ENCODE peak calls at places on chromosome 18, in four cellular contexts. G, M, N and O are unnamed samples.

GRCh38 chr18:23194969-23195957 is 60.0 kb downstream of the CABLES1 start:
- DNase-seq in G (no peak), M (no peak), N (no peak), O (no peak)

GRCh38 chr18:79868168-79868784 is 70.5 kb downstream of the KCNG2 start:
- DNase-seq in G (no peak), M (no peak), N (no peak), O (no peak)

GRCh38 chr18:944440-944839 is 39.8 kb downstream of the ADCYAP1 start:
- DNase-seq in G (no peak), M (peak), N (no peak), O (peak)

GRCh38 chr18:5895300-5895885 is at the start of gene TMEM200C:
- DNase-seq in G (peak), M (no peak), N (no peak), O (no peak)

GRCh38 chr18:60693426-60693825 is 320.9 kb upstream of the MC4R start:
- DNase-seq in G (no peak), M (peak), N (no peak), O (peak)

GRCh38 chr18:75408554-75409506 is 18.7 kb downstream of the SMIM21 start:
- DNase-seq in G (no peak), M (peak), N (no peak), O (peak)

GRCh38 chr18:60684843-60685513 is 312.4 kb upstream of the MC4R start:
- DNase-seq in G (no peak), M (peak), N (no peak), O (peak)

GRCh38 chr18:10751711-10752110 is 225.9 kb downstream of the NAPG start:
- DNase-seq in G (no peak), M (no peak), N (no peak), O (no peak)

GRCh38 chr18:28204154-28204553 is 27.2 kb upstream of the CDH2 start:
- DNase-seq in G (no peak), M (peak), N (no peak), O (peak)

GRCh38 chr18:8515142-8515865 is 93.9 kb upstream of the RAB12 start:
- DNase-seq in G (no peak), M (no peak), N (peak), O (no peak)

GRCh38 chr18:32255570-32255969 is 65.7 kb downstream of the MEP1B start:
- DNase-seq in G (no peak), M (no peak), N (no peak), O (no peak)

GRCh38 chr18:22417496-22418188 is at the start of gene CTAGE1:
- DNase-seq in G (no peak), M (no peak), N (no peak), O (no peak)

GRCh38 chr18:59148192-59148591 is 8.5 kb downstream of the SEC11C start:
- DNase-seq in G (no peak), M (peak), N (no peak), O (no peak)

GRCh38 chr18:45688113-45688512 is 35.9 kb upstream of the SLC14A1 start:
- DNase-seq in G (no peak), M (no peak), N (no peak), O (no peak)

GRCh38 chr18:44859751-44860458 is 179.2 kb downstream of the SETBP1 start:
- DNase-seq in G (no peak), M (no peak), N (no peak), O (no peak)

GRCh38 chr18:41842886-41843285 is 112.1 kb upstream of the PIK3C3 start:
- DNase-seq in G (no peak), M (peak), N (no peak), O (peak)

GRCh38 chr18:10353791-10354190 is 100.6 kb upstream of the APCDD1 start:
- DNase-seq in G (no peak), M (peak), N (no peak), O (peak)

GRCh38 chr18:74141638-74142037 is 6.0 kb downstream of the FBXO15 start:
- DNase-seq in G (no peak), M (peak), N (no peak), O (no peak)

GRCh38 chr18:10141559-10141958 is 227.7 kb downstream of the VAPA start:
- DNase-seq in G (no peak), M (no peak), N (no peak), O (peak)

GRCh38 chr18:59748628-59749360 is 51.6 kb upstream of the CCBE1 start:
- DNase-seq in G (no peak), M (peak), N (no peak), O (peak)

GRCh38 chr18:8869696-8870095 is 164.3 kb downstream of the MTCL1 start:
- DNase-seq in G (no peak), M (no peak), N (no peak), O (no peak)

GRCh38 chr18:3524706-3525105 is 74.7 kb downstream of the TGIF1 start:
- DNase-seq in G (no peak), M (no peak), N (no peak), O (no peak)

GRCh38 chr18:78724214-78724834 is 255.3 kb upstream of the SALL3 start:
- DNase-seq in G (no peak), M (no peak), N (peak), O (no peak)
- TF ChIP-seq CTCF in G (no peak), M (no peak), N (no peak), O (no peak)

GRCh38 chr18:37654034-37654433 is 88.4 kb upstream of the CELF4 start:
- DNase-seq in G (no peak), M (no peak), N (no peak), O (no peak)
- TF ChIP-seq CTCF in G (no peak), M (no peak), N (no peak), O (no peak)

GRCh38 chr18:12891561-12891960 is 7.5 kb upstream of the PTPN2 start:
- DNase-seq in G (no peak), M (peak), N (no peak), O (no peak)

GRCh38 chr18:12886498-12887126 is 2.6 kb upstream of the PTPN2 start:
- DNase-seq in G (no peak), M (peak), N (no peak), O (peak)

GRCh38 chr18:12895016-12895415 is 11.0 kb upstream of the PTPN2 start:
- DNase-seq in G (no peak), M (no peak), N (no peak), O (no peak)

GRCh38 chr18:12890964-12891363 is 6.9 kb upstream of the PTPN2 start:
- DNase-seq in G (no peak), M (no peak), N (no peak), O (no peak)

GRCh38 chr18:12890500-12890899 is 6.5 kb upstream of the PTPN2 start:
- DNase-seq in G (no peak), M (no peak), N (no peak), O (peak)
- TF ChIP-seq CTCF in G (no peak), M (peak), N (no peak), O (no peak)

GRCh38 chr18:30280861-30281470 is 761.6 kb downstream of the DSC3 start:
- DNase-seq in G (peak), M (peak), N (no peak), O (peak)
- TF ChIP-seq CTCF in G (peak), M (peak), N (peak), O (peak)

GRCh38 chr18:71001597-71001996 is 712.8 kb downstream of the SOCS6 start:
- DNase-seq in G (no peak), M (no peak), N (no peak), O (no peak)

GRCh38 chr18:70998490-70998889 is 709.6 kb downstream of the SOCS6 start:
- DNase-seq in G (no peak), M (no peak), N (no peak), O (peak)
- TF ChIP-seq CTCF in G (no peak), M (no peak), N (no peak), O (no peak)

DNA sequence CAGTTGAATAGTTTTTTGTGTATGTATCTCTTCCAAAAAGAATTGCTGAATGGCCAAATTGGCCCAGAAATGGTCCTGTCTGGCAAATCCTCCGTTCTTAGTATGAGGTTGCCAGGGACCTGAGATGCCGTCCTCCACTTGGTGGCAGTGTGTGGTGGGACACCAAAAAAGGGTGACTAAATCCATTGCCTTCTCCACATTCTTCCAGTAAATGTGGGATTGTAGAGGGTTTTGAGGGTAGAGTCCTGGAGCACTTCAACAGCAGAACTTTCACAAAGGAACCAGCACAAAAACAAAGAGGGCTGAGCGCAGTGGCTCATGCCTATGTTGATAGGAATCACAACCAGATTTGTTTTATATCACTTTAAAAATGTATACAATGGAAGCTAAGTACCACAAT is 199.9 kb downstream of the BCL2 start:
- DNase-seq in G (no peak), M (peak), N (no peak), O (peak)
- TF ChIP-seq CTCF in G (peak), M (peak), N (peak), O (peak)

GRCh38 chr18:48540329-48541025 is 1.6 kb downstream of the CTIF start:
- DNase-seq in G (peak), M (peak), N (peak), O (peak)
- TF ChIP-seq CTCF in G (peak), M (no peak), N (no peak), O (peak)